ENCODE peak calls at places on chromosomes 13 and 19, in five cellular contexts. X is breast epithelium, S is amniotic epithelial cell, E is AG09309, U is Right ventricle myocardium superior. P is an unnamed sample.

GRCh38 chr19:13993554-13994308 is 12.4 kb downstream of the RFX1 start:
- DNase-seq in S (no peak), X (no peak), U (no peak), E (no peak), P (no peak)

GRCh38 chr19:6475321-6476108 is 6.1 kb downstream of the DENND1C start:
- DNase-seq in U (no peak), X (no peak), E (no peak), S (no peak), P (no peak)

GRCh38 chr19:18939922-18940775 is 868 bp downstream of the HOMER3 start:
- DNase-seq in E (no peak), S (peak; percentile 34), X (no peak), U (peak; percentile 57), P (peak; percentile 26)

GRCh38 chr19:55418185-55418584 is 10.6 kb upstream of the UBE2S start:
- DNase-seq in X (peak; percentile 35), E (peak; percentile 62), U (no peak), S (peak; percentile 79), P (peak; percentile 78)

GRCh38 chr19:38975861-38976271 is 324 bp upstream of the FBXO17 start:
- DNase-seq in X (no peak), S (peak; percentile 55), U (no peak), E (no peak), P (peak; percentile 36)

GRCh38 chr19:29088761-29089160 is 124.2 kb downstream of the UQCRFS1 start:
- DNase-seq in E (no peak), S (no peak), X (no peak), U (no peak), P (no peak)

GRCh38 chr13:40777166-40777956 is 6.4 kb upstream of the MRPS31 start:
- DNase-seq in X (no peak), U (no peak), S (peak; percentile 54), E (no peak), P (peak; percentile 36)

GRCh38 chr13:98563071-98563470 is 13.8 kb downstream of the STK24 start:
- DNase-seq in S (no peak), X (no peak), E (no peak), U (no peak), P (no peak)

GRCh38 chr19:1825909-1826556 is 14.0 kb upstream of the ATP8B3 start:
- DNase-seq in S (peak; percentile 54), X (peak; percentile 52), U (peak; percentile 86), E (no peak), P (peak; percentile 16)